ENCODE peak calls at places on chromosomes 13 and 19, in four cellular contexts. T is naive thymus-derived CD8-positive, alpha-beta T cell; Z is lung microvascular endothelial cell; F is activated T-helper 9 cell treated with anti-CD3 and anti-CD28 coated beads, Interleukin-2, amount 50 U/mL, for 16 hours. Q is an unnamed sample.

GRCh38 chr19:18457478-18458331 is 19.8 kb upstream of the ISYNA1 start:
- DNase-seq in Z (no peak), T (no peak), F (no peak), Q (no peak)

GRCh38 chr13:44703371-44703770 is 127.2 kb upstream of the TSC22D1 start:
- DNase-seq in Z (peak), T (no peak), F (no peak), Q (no peak)

GRCh38 chr19:10398819-10399218 is 4.5 kb downstream of the CDC37 start:
- DNase-seq in F (no peak), T (no peak), Z (no peak), Q (no peak)

GRCh38 chr13:36082396-36082795 is 48.8 kb downstream of the DCLK1 start:
- DNase-seq in F (no peak), Z (peak), T (no peak), Q (no peak)

GRCh38 chr13:39451860-39452301 is 151.1 kb downstream of the LHFPL6 start:
- DNase-seq in T (no peak), Z (peak), F (no peak), Q (no peak)

GRCh38 chr19:58569943-58570670 is 3.0 kb downstream of the MZF1 start:
- DNase-seq in F (no peak), Z (no peak), T (no peak), Q (no peak)

GRCh38 chr19:18131841-18132596 is 20.9 kb upstream of the PIK3R2 start:
- DNase-seq in Z (no peak), F (no peak), T (no peak), Q (no peak)

GRCh38 chr19:17796838-17797168 is 1.9 kb downstream of the B3GNT3 start:
- DNase-seq in F (no peak), Z (no peak), T (no peak), Q (no peak)

GRCh38 chr13:31001647-31002046 is 69.2 kb downstream of the TEX26 start:
- DNase-seq in F (no peak), Z (no peak), T (no peak), Q (no peak)